ENCODE peak calls at places on chromosomes 4 and X, in six cellular contexts. K is left lung, F is MM.1S, E is IMR-90, C is GM23338, W is lung. V is an unnamed sample.

GRCh38 chr4:82787342-82787741 is 11.3 kb downstream of the SCD5 start:
- DNase-seq in K (no peak), W (no peak), F (no peak), C (no peak), E (no peak), V (no peak)

GRCh38 chr4:81504685-81505598 is 33.2 kb upstream of the RASGEF1B start:
- DNase-seq in C (no peak), W (peak; percentile 70), F (peak; percentile 88), K (peak; percentile 84), E (no peak), V (peak; percentile 20)

GRCh38 chr4:183999435-183999834 is 94.3 kb downstream of the STOX2 start:
- DNase-seq in F (no peak), W (no peak), E (no peak), C (no peak), K (no peak), V (no peak)

GRCh38 chr4:138158746-138159297 is 83.3 kb downstream of the SLC7A11 start:
- DNase-seq in K (no peak), W (no peak), E (peak; percentile 91), F (no peak), C (no peak), V (no peak)

GRCh38 chrX:39201305-39201990 is 400.2 kb downstream of the MID1IP1 start:
- DNase-seq in C (no peak), W (no peak), K (no peak), F (no peak), E (no peak), V (no peak)

GRCh38 chrX:34130980-34131744 is 952 bp downstream of the FAM47A start:
- DNase-seq in C (no peak), W (no peak), E (no peak), F (no peak), K (no peak), V (no peak)

GRCh38 chr4:137540356-137540755 is 8.1 kb upstream of the PCDH18 start:
- DNase-seq in C (no peak), F (no peak), W (no peak), K (no peak), E (no peak), V (no peak)

GRCh38 chrX:103360092-103360491 is 3.8 kb downstream of the TCEAL9 start:
- DNase-seq in F (no peak), C (no peak), E (no peak), W (no peak), K (no peak), V (no peak)

GRCh38 chr4:23697001-23697528 is 192.8 kb downstream of the PPARGC1A start:
- DNase-seq in W (no peak), C (no peak), F (no peak), E (no peak), K (no peak), V (no peak)

GRCh38 chr4:104408893-104409292 is 85.8 kb downstream of the CXXC4 start:
- DNase-seq in W (no peak), E (no peak), C (no peak), F (no peak), K (no peak), V (no peak)

GRCh38 chrX:126701380-126701779 is 118.1 kb upstream of the PRR32 start:
- DNase-seq in F (no peak), K (no peak), W (no peak), C (no peak), E (no peak), V (no peak)

GRCh38 chr4:6988016-6988715 is 55.0 kb upstream of the TADA2B start:
- DNase-seq in C (no peak), W (no peak), K (no peak), F (peak; percentile 69), E (no peak), V (no peak)

GRCh38 chrX:40084471-40084870 is 13.3 kb downstream of the BCOR start:
- DNase-seq in F (no peak), W (no peak), C (no peak), E (no peak), K (no peak), V (no peak)

GRCh38 chr4:24734511-24734910 is 60.9 kb upstream of the SOD3 start:
- DNase-seq in F (no peak), C (no peak), W (no peak), K (no peak), E (peak; percentile 7), V (no peak)

GRCh38 chr4:5712517-5712916 is 1.5 kb downstream of the EVC start:
- DNase-seq in F (peak; percentile 75), E (peak; percentile 81), C (no peak), K (no peak), W (no peak), V (peak; percentile 69)

GRCh38 chr4:27315625-27316024 is 455.0 kb downstream of the STIM2 start:
- DNase-seq in W (no peak), K (no peak), F (no peak), C (no peak), E (no peak), V (no peak)

GRCh38 chr4:627751-628150 is 2.4 kb downstream of the PDE6B start:
- DNase-seq in C (no peak), F (no peak), K (no peak), W (no peak), E (no peak), V (no peak)

GRCh38 chrX:115284877-115285276 is 4.6 kb upstream of the LUZP4 start:
- DNase-seq in F (no peak), C (no peak), W (no peak), E (no peak), K (no peak), V (no peak)

GRCh38 chr4:73721901-73722300 is 18.5 kb upstream of the CXCL8 start:
- DNase-seq in K (no peak), C (no peak), E (peak; percentile 33), W (no peak), F (no peak), V (no peak)

GRCh38 chrX:45295587-45295986 is 94.9 kb upstream of the DIPK2B start:
- DNase-seq in E (peak; percentile 36), C (no peak), F (no peak), K (no peak), W (no peak), V (no peak)

DNA sequence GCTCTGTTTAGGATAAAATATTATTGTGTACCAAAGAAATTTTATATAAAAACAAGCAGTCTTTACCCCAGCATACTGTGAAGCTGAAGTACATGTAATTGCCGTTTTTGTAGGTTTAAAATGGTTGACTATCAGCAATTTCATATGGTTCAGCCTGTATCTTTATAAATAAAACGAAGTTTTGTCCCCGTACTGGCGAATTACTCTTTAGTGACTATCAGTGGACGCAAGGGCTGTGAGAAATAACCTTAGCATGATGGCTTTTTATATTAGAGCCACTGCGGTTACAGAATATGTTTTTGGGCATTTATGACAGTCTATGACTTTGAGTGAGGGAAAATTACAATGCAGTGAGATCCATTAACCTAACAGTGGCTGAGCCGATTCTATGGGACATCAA is 1.2 kb downstream of the GPM6B start:
- DNase-seq in W (no peak), K (no peak), C (no peak), E (no peak), F (no peak), V (no peak)
- H3K4me3 ChIP-seq in W (no peak overlapping the region), K (no peak overlapping the region), C (no peak overlapping the region), E (no peak overlapping the region), F (no peak overlapping the region), V (no peak overlapping the region)

GRCh38 chrX:12138366-12139313 is at the start of gene FRMPD4:
- DNase-seq in F (no peak), W (no peak), K (no peak), E (peak; percentile 24), C (peak; percentile 63), V (peak; percentile 4)
- TF ChIP-seq CTCF in F (no peak), W (no peak), K (no peak), E (peak; percentile 34), C (peak; percentile 43), V (no peak)

DNA sequence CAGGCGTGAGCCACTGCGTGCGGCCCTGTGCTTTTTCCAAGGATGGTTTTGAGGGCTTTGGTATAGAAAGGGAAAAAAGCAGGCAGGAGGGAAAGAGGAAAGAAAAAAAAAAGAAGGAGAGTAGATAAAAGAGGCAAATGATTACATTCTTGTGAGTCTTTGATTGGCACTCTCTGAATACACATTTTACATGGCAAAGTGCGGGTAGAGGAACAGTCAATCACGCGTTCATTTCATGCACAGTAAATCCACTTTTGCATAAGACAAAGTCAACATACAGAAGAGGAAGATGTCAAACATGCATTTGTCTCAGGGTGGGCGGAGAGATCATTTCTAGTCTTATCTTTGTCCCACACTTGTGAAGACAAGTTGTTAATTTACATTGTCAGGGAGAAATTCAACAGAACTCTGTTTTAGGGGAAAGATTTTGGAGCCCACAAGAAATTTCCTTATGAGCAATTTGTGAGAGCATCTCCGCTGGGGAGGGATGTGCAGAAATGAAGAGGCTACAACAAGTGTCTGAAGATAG is 183.2 kb downstream of the DHRSX start:
- DNase-seq in E (no peak), F (no peak), K (no peak), W (no peak), C (no peak), V (no peak)
- H3K36me3 ChIP-seq in E (no peaks in the 10 kb centered on the region), F (no peaks in the 10 kb centered on the region), K (no peaks in the 10 kb centered on the region), W (no peaks in the 10 kb centered on the region), C (no peaks in the 10 kb centered on the region), V (no peaks in the 10 kb centered on the region)

GRCh38 chr4:186554890-186555827 is at the start of gene MTNR1A:
- DNase-seq in C (peak; percentile 77), K (no peak), W (no peak), F (no peak), E (no peak), V (no peak)
- H3K4me3 ChIP-seq in C (peak within 1 kb of the TSS; percentile 63), K (no peak within 1 kb of the TSS), W (peak within 1 kb of the TSS; percentile 4), F (no peak within 1 kb of the TSS), E (peak within 1 kb of the TSS; percentile 38), V (no peak within 1 kb of the TSS)

GRCh38 chr4:165384608-165385007 is 5.8 kb downstream of the CPE start:
- DNase-seq in E (peak; percentile 11), K (no peak), F (no peak), C (peak; percentile 33), W (no peak), V (no peak)
- TF ChIP-seq CTCF in E (no peak), K (no peak), F (peak; percentile 30), C (peak; percentile 53), W (no peak), V (no peak)

GRCh38 chr4:150106886-150107285 is 28.6 kb downstream of the DCLK2 start:
- DNase-seq in K (no peak), W (no peak), E (no peak), F (no peak), C (no peak), V (no peak)
- H3K36me3 ChIP-seq in K (no peaks in the 10 kb centered on the region), W (no peaks in the 10 kb centered on the region), E (no peaks in the 10 kb centered on the region), F (no peaks in the 10 kb centered on the region), C (no peaks in the 10 kb centered on the region), V (no peaks in the 10 kb centered on the region)

GRCh38 chrX:129984196-129984962 is 1.9 kb downstream of the BCORL1 start:
- DNase-seq in F (no peak), E (no peak), W (no peak), K (peak; percentile 48), C (peak; percentile 32), V (peak; percentile 18)
- H3K4me3 ChIP-seq in F (no peak overlapping the region), E (peak overlapping the region; percentile 55), W (peak overlapping the region; percentile 15), K (peak overlapping the region; percentile 36), C (peak overlapping the region; percentile 53), V (peak overlapping the region; percentile 59)

GRCh38 chr4:2436301-2436700 is 17.5 kb downstream of the CFAP99 start:
- DNase-seq in C (no peak), K (no peak), E (no peak), F (no peak), W (no peak), V (no peak)
- TF ChIP-seq CTCF in C (peak; percentile 47), K (no peak), E (no peak), F (no peak), W (no peak), V (no peak)

GRCh38 chr4:52715914-52716313 is 35.3 kb downstream of the ERVMER34-1 start:
- DNase-seq in C (no peak), W (no peak), E (no peak), F (no peak), K (no peak), V (no peak)
- H3K36me3 ChIP-seq in C (peaks cover 56% of the 10 kb centered on the region), W (peaks cover 6% of the 10 kb centered on the region), E (peaks cover 32% of the 10 kb centered on the region), F (peaks cover 22% of the 10 kb centered on the region), K (peaks cover 43% of the 10 kb centered on the region), V (peaks cover 10% of the 10 kb centered on the region)

V was measured in GM06990.